ENCODE peak calls at places on chromosomes 5 and 9, in nine cellular contexts. O is fibroblast of mammary gland, E is gastrocnemius medialis, Q is heart right ventricle, M is osteoblast, B is choroid plexus epithelial cell, S is WTC11, I is B cell, T is endothelial cell. U is an unnamed sample.

GRCh38 chr9:14958989-14959388 is 48.8 kb upstream of the FREM1 start:
- DNase-seq in O (no peak), E (no peak), Q (no peak), M (no peak), B (no peak), S (no peak), I (no peak), T (no peak), U (no peak)

GRCh38 chr9:137241490-137242328 is 622 bp downstream of the TUBB4B start:
- DNase-seq in O (peak; percentile 44), E (peak; percentile 64), Q (peak; percentile 63), M (peak; percentile 99), B (no peak), S (no peak), I (peak; percentile 67), T (no peak), U (peak; percentile 72)

GRCh38 chr5:176446884-176447537 is 1.2 kb upstream of the FAF2 start:
- DNase-seq in O (no peak), E (no peak), Q (no peak), M (peak; percentile 69), B (no peak), S (peak; percentile 28), I (no peak), T (peak; percentile 15), U (no peak)

GRCh38 chr9:130943226-130943625 is 4.2 kb upstream of the FIBCD1 start:
- DNase-seq in O (no peak), E (no peak), Q (no peak), M (peak; percentile 74), B (no peak), S (no peak), I (no peak), T (no peak), U (no peak)

GRCh38 chr5:124697912-124698690 is 48.3 kb downstream of the ZNF608 start:
- DNase-seq in O (no peak), E (no peak), Q (peak; percentile 31), M (no peak), B (peak; percentile 38), S (no peak), I (no peak), T (no peak), U (no peak)

GRCh38 chr5:2014058-2014610 is 131.4 kb upstream of the IRX4 start:
- DNase-seq in O (no peak), E (no peak), Q (no peak), M (no peak), B (no peak), S (no peak), I (no peak), T (no peak), U (no peak)

GRCh38 chr5:179820127-179820482 is 600 bp upstream of the SQSTM1 start:
- DNase-seq in O (no peak), E (no peak), Q (no peak), M (peak; percentile 80), B (no peak), S (peak; percentile 32), I (peak; percentile 46), T (no peak), U (peak; percentile 78)

GRCh38 chr5:1185652-1186350 is 15.6 kb upstream of the SLC6A19 start:
- DNase-seq in O (no peak), E (no peak), Q (no peak), M (no peak), B (no peak), S (no peak), I (no peak), T (no peak), U (no peak)

GRCh38 chr9:109717342-109717741 is 62.7 kb upstream of the PALM2AKAP2 start:
- DNase-seq in O (no peak), E (no peak), Q (no peak), M (peak; percentile 26), B (peak; percentile 32), S (no peak), I (no peak), T (no peak), U (no peak)

GRCh38 chr9:96071245-96072124 is 196.0 kb downstream of the ERCC6L2 start:
- DNase-seq in O (peak; percentile 55), E (no peak), Q (no peak), M (peak; percentile 94), B (peak; percentile 78), S (peak; percentile 54), I (no peak), T (peak; percentile 51), U (no peak)

GRCh38 chr9:123426406-123426805 is 70.4 kb downstream of the CRB2 start:
- DNase-seq in O (no peak), E (no peak), Q (no peak), M (no peak), B (no peak), S (no peak), I (no peak), T (no peak), U (no peak)

GRCh38 chr9:76905984-76906861 is at the start of gene PRUNE2:
- DNase-seq in O (peak; percentile 86), E (peak; percentile 34), Q (peak; percentile 19), M (peak; percentile 94), B (peak; percentile 67), S (peak; percentile 93), I (peak; percentile 2), T (peak; percentile 85), U (peak; percentile 70)

GRCh38 chr5:149153751-149154610 is 12.7 kb downstream of the ABLIM3 start:
- DNase-seq in O (peak; percentile 59), E (peak; percentile 95), Q (peak; percentile 71), M (peak; percentile 78), B (peak; percentile 87), S (no peak), I (no peak), T (no peak), U (peak; percentile 67)

GRCh38 chr5:6586647-6587042 is 46.2 kb downstream of the NSUN2 start:
- DNase-seq in O (no peak), E (no peak), Q (no peak), M (peak; percentile 46), B (no peak), S (no peak), I (no peak), T (no peak), U (no peak)

GRCh38 chr9:94823710-94824109 is 97.2 kb downstream of the AOPEP start:
- DNase-seq in O (no peak), E (no peak), Q (no peak), M (no peak), B (no peak), S (no peak), I (no peak), T (no peak), U (no peak)

GRCh38 chr9:113907282-113907681 is 31.2 kb downstream of the ZNF618 start:
- DNase-seq in O (no peak), E (no peak), Q (no peak), M (peak; percentile 58), B (no peak), S (no peak), I (no peak), T (no peak), U (no peak)

GRCh38 chr9:127558581-127559246 is 53.4 kb upstream of the STXBP1 start:
- DNase-seq in O (no peak), E (no peak), Q (no peak), M (peak; percentile 83), B (no peak), S (no peak), I (no peak), T (no peak), U (no peak)

GRCh38 chr9:94656976-94657375 is 17.7 kb upstream of the FBP1 start:
- DNase-seq in O (no peak), E (no peak), Q (no peak), M (no peak), B (no peak), S (no peak), I (no peak), T (no peak), U (peak; percentile 18)

GRCh38 chr9:127554966-127555829 is 56.9 kb upstream of the STXBP1 start:
- DNase-seq in O (no peak), E (no peak), Q (no peak), M (peak; percentile 82), B (no peak), S (no peak), I (no peak), T (no peak), U (no peak)

GRCh38 chr9:134325096-134325812 is 1.0 kb upstream of the RXRA start:
- DNase-seq in O (peak; percentile 38), E (peak; percentile 69), Q (peak; percentile 52), M (peak; percentile 99), B (peak; percentile 55), S (peak; percentile 47), I (peak; percentile 70), T (no peak), U (peak; percentile 56)

GRCh38 chr9:806285-807156 is 35.0 kb upstream of the DMRT1 start:
- DNase-seq in O (peak; percentile 53), E (no peak), Q (no peak), M (peak; percentile 71), B (peak; percentile 65), S (no peak), I (peak; percentile 19), T (peak; percentile 19), U (no peak)

GRCh38 chr5:62621280-62621679 is 42.7 kb downstream of the LRRC70 start:
- DNase-seq in O (no peak), E (no peak), Q (no peak), M (no peak), B (no peak), S (peak; percentile 82), I (no peak), T (peak; percentile 20), U (no peak)

GRCh38 chr9:82532504-82532903 is 530.4 kb downstream of the RASEF start:
- DNase-seq in O (peak; percentile 4), E (no peak), Q (no peak), M (no peak), B (peak; percentile 12), S (no peak), I (no peak), T (no peak), U (no peak)
- TF ChIP-seq CTCF in O (no peak), E (no peak), Q (peak; percentile 59), M (no peak), B (peak; percentile 13), S (no peak), I (no peak), T (no peak), U (peak; percentile 5)

GRCh38 chr5:31329722-31330121 is 136.2 kb downstream of the CDH6 start:
- DNase-seq in O (peak; percentile 4), E (no peak), Q (no peak), M (no peak), B (peak; percentile 10), S (no peak), I (no peak), T (no peak), U (no peak)
- TF ChIP-seq CTCF in O (no peak), E (no peak), Q (no peak), M (no peak), B (peak; percentile 14), S (no peak), I (no peak), T (no peak), U (no peak)

GRCh38 chr5:94830520-94830919 is 212.1 kb downstream of the SLF1 start:
- DNase-seq in O (peak; percentile 32), E (no peak), Q (no peak), M (no peak), B (peak; percentile 59), S (no peak), I (no peak), T (no peak), U (no peak)
- TF ChIP-seq CTCF in O (peak; percentile 50), E (no peak), Q (peak; percentile 17), M (peak; percentile 55), B (peak; percentile 66), S (peak; percentile 20), I (no peak), T (peak; percentile 70), U (no peak)

DNA sequence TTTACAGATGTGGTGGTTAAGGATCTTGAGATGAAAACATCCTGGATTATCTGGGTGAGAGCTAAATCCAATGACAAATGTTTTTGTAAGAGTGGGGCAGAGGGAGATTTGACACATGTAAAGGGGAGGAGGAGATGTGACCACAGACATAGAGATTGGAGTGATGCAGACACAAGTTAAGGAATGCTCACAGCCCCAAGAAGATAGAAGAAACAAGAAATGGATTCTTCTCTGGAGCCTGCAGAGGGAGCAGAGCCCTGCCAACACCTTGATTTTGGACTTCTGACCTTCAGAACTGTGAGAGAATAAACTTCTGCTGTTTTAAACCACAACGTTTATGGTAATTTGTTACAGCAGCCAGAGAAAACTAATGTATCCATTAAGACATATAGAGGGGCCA is 21.7 kb downstream of the ITGA2 start:
- DNase-seq in O (no peak), E (no peak), Q (no peak), M (no peak), B (peak; percentile 25), S (no peak), I (no peak), T (no peak), U (no peak)
- TF ChIP-seq CTCF in O (no peak), E (no peak), Q (no peak), M (no peak), B (peak; percentile 8), S (no peak), I (no peak), T (no peak), U (no peak)

U was measured in adrenal gland.